ENCODE peak calls at places on chromosomes 1 and 21, in ten cellular contexts. A is ovary, R is cardiac fibroblast, C is psoas muscle, U is cardiac muscle cell, S is RWPE2, L is MM.1S, Z is NB4, F is stomach, P is GM12865. J is an unnamed sample.

GRCh38 chr21:42781150-42781980 is 98.0 kb downstream of the WDR4 start:
- DNase-seq in A (peak), R (no peak), C (no peak), U (peak), S (no peak), L (no peak), Z (no peak), F (peak), P (no peak), J (no peak)

GRCh38 chr21:28374881-28375280 is 617.8 kb downstream of the LTN1 start:
- DNase-seq in A (no peak), R (no peak), C (no peak), U (no peak), S (no peak), L (no peak), Z (no peak), F (no peak), P (no peak), J (no peak)

GRCh38 chr1:113369715-113370114 is 20.6 kb upstream of the MAGI3 start:
- DNase-seq in A (no peak), R (no peak), C (no peak), U (no peak), S (no peak), L (no peak), Z (no peak), F (no peak), P (peak), J (no peak)

GRCh38 chr1:181430015-181430657 is 53.2 kb upstream of the CACNA1E start:
- DNase-seq in A (no peak), R (no peak), C (no peak), U (peak), S (no peak), L (no peak), Z (no peak), F (no peak), P (peak), J (no peak)

GRCh38 chr1:235835226-235835625 is 31.5 kb downstream of the LYST start:
- DNase-seq in A (peak), R (peak), C (peak), U (peak), S (no peak), L (no peak), Z (no peak), F (peak), P (no peak), J (peak)

GRCh38 chr1:183043872-183044859 is 20.9 kb downstream of the LAMC1 start:
- DNase-seq in A (no peak), R (peak), C (no peak), U (no peak), S (no peak), L (no peak), Z (no peak), F (no peak), P (no peak), J (peak)

GRCh38 chr1:39954870-39955546 is at the start of gene MFSD2A:
- DNase-seq in A (peak), R (peak), C (peak), U (peak), S (peak), L (peak), Z (peak), F (peak), P (peak), J (peak)

GRCh38 chr1:151165281-151165737 is 393 bp downstream of the LYSMD1 start:
- DNase-seq in A (peak), R (peak), C (peak), U (peak), S (no peak), L (no peak), Z (peak), F (no peak), P (peak), J (peak)

GRCh38 chr1:158163000-158163947 is 17.4 kb upstream of the CD1D start:
- DNase-seq in A (no peak), R (no peak), C (no peak), U (no peak), S (no peak), L (peak), Z (no peak), F (no peak), P (peak), J (no peak)

GRCh38 chr1:26031196-26031902 is 9.8 kb downstream of the EXTL1 start:
- DNase-seq in A (no peak), R (peak), C (no peak), U (no peak), S (no peak), L (no peak), Z (no peak), F (no peak), P (no peak), J (peak)

GRCh38 chr1:50352428-50352827 is 70.8 kb downstream of the DMRTA2 start:
- DNase-seq in A (no peak), R (peak), C (no peak), U (peak), S (no peak), L (no peak), Z (no peak), F (no peak), P (no peak), J (peak)

GRCh38 chr1:60436148-60436547 is 362.6 kb upstream of the C1orf87 start:
- DNase-seq in A (no peak), R (no peak), C (no peak), U (no peak), S (no peak), L (no peak), Z (no peak), F (no peak), P (no peak), J (no peak)

GRCh38 chr1:80363689-80364475 is 1357.4 kb upstream of the ADGRL4 start:
- DNase-seq in A (no peak), R (peak), C (no peak), U (no peak), S (no peak), L (no peak), Z (no peak), F (no peak), P (no peak), J (peak)

GRCh38 chr1:204867666-204868339 is 2.9 kb upstream of the NFASC start:
- DNase-seq in A (no peak), R (no peak), C (no peak), U (no peak), S (no peak), L (no peak), Z (no peak), F (no peak), P (no peak), J (no peak)

GRCh38 chr1:57966751-57967406 is 543.0 kb upstream of the DAB1 start:
- DNase-seq in A (no peak), R (no peak), C (no peak), U (no peak), S (no peak), L (peak), Z (peak), F (no peak), P (no peak), J (peak)

GRCh38 chr1:49424782-49425181 is 599.0 kb downstream of the AGBL4 start:
- DNase-seq in A (no peak), R (no peak), C (no peak), U (no peak), S (no peak), L (peak), Z (no peak), F (no peak), P (no peak), J (no peak)

GRCh38 chr1:195981448-195982139 is 626.6 kb downstream of the KCNT2 start:
- DNase-seq in A (no peak), R (no peak), C (no peak), U (peak), S (no peak), L (no peak), Z (no peak), F (no peak), P (no peak), J (peak)

GRCh38 chr1:43454270-43455011 is 710 bp upstream of the HYI start:
- DNase-seq in A (peak), R (peak), C (peak), U (peak), S (no peak), L (peak), Z (peak), F (peak), P (peak), J (peak)

GRCh38 chr1:227893696-227894305 is 53.9 kb downstream of the WNT9A start:
- DNase-seq in A (peak), R (no peak), C (no peak), U (no peak), S (no peak), L (no peak), Z (no peak), F (no peak), P (no peak), J (no peak)

GRCh38 chr1:15727424-15727823 is 8.6 kb upstream of the SLC25A34 start:
- DNase-seq in A (no peak), R (no peak), C (peak), U (no peak), S (peak), L (no peak), Z (no peak), F (no peak), P (no peak), J (no peak)

GRCh38 chr1:90710579-90711536 is 6.2 kb downstream of the BARHL2 start:
- DNase-seq in A (no peak), R (no peak), C (no peak), U (no peak), S (no peak), L (no peak), Z (no peak), F (no peak), P (no peak), J (no peak)

GRCh38 chr1:201495447-201496295 is 11.3 kb downstream of the CSRP1 start:
- DNase-seq in A (peak), R (peak), C (peak), U (peak), S (no peak), L (no peak), Z (no peak), F (peak), P (no peak), J (peak)

GRCh38 chr1:2103266-2103900 is 53.2 kb downstream of the PRKCZ start:
- DNase-seq in A (no peak), R (no peak), C (peak), U (no peak), S (peak), L (no peak), Z (peak), F (no peak), P (no peak), J (no peak)

GRCh38 chr1:201396859-201397464 is 2.2 kb downstream of the LAD1 start:
- DNase-seq in A (no peak), R (no peak), C (no peak), U (no peak), S (peak), L (no peak), Z (no peak), F (peak), P (no peak), J (no peak)

GRCh38 chr1:222654849-222655248 is 37.0 kb downstream of the MIA3 start:
- DNase-seq in A (no peak), R (peak), C (no peak), U (peak), S (no peak), L (peak), Z (peak), F (peak), P (peak), J (peak)

GRCh38 chr1:2480986-2481364 is 4.9 kb downstream of the PLCH2 start:
- DNase-seq in A (no peak), R (no peak), C (no peak), U (no peak), S (no peak), L (no peak), Z (no peak), F (peak), P (no peak), J (no peak)

GRCh38 chr1:25740071-25740470 is 59.9 kb upstream of the SELENON start:
- DNase-seq in A (no peak), R (no peak), C (no peak), U (no peak), S (no peak), L (no peak), Z (no peak), F (no peak), P (no peak), J (no peak)

GRCh38 chr1:79781261-79781660 is 774.7 kb upstream of the ADGRL4 start:
- DNase-seq in A (no peak), R (peak), C (no peak), U (no peak), S (no peak), L (no peak), Z (no peak), F (no peak), P (no peak), J (peak)

GRCh38 chr21:43370091-43370658 is 56.8 kb downstream of the SIK1 start:
- DNase-seq in A (no peak), R (peak), C (no peak), U (peak), S (no peak), L (no peak), Z (no peak), F (no peak), P (no peak), J (peak)

GRCh38 chr21:44443891-44444285 is 11.4 kb upstream of the LRRC3 start:
- DNase-seq in A (no peak), R (no peak), C (no peak), U (no peak), S (peak), L (no peak), Z (peak), F (no peak), P (no peak), J (no peak)

GRCh38 chr1:42266253-42267135 is 68.5 kb downstream of the FOXJ3 start:
- DNase-seq in A (no peak), R (no peak), C (no peak), U (no peak), S (no peak), L (no peak), Z (no peak), F (no peak), P (no peak), J (no peak)
- TF ChIP-seq CTCF in A (no peak), R (no peak), C (no peak), U (no peak), S (peak), L (no peak), Z (no peak), F (no peak), P (peak), J (no peak)

GRCh38 chr21:45457161-45457831 is 52.3 kb downstream of the COL18A1 start:
- DNase-seq in A (no peak), R (no peak), C (peak), U (no peak), S (no peak), L (no peak), Z (no peak), F (no peak), P (no peak), J (no peak)

GRCh38 chr21:45455321-45456013 is 50.5 kb downstream of the COL18A1 start:
- DNase-seq in A (no peak), R (peak), C (peak), U (peak), S (no peak), L (no peak), Z (peak), F (no peak), P (no peak), J (peak)

GRCh38 chr21:45456836-45457160 is 51.8 kb downstream of the COL18A1 start:
- DNase-seq in A (no peak), R (no peak), C (peak), U (no peak), S (no peak), L (no peak), Z (no peak), F (no peak), P (no peak), J (no peak)

GRCh38 chr21:45454924-45455315 is 50.0 kb downstream of the COL18A1 start:
- DNase-seq in A (no peak), R (no peak), C (peak), U (peak), S (no peak), L (no peak), Z (no peak), F (no peak), P (no peak), J (no peak)

DNA sequence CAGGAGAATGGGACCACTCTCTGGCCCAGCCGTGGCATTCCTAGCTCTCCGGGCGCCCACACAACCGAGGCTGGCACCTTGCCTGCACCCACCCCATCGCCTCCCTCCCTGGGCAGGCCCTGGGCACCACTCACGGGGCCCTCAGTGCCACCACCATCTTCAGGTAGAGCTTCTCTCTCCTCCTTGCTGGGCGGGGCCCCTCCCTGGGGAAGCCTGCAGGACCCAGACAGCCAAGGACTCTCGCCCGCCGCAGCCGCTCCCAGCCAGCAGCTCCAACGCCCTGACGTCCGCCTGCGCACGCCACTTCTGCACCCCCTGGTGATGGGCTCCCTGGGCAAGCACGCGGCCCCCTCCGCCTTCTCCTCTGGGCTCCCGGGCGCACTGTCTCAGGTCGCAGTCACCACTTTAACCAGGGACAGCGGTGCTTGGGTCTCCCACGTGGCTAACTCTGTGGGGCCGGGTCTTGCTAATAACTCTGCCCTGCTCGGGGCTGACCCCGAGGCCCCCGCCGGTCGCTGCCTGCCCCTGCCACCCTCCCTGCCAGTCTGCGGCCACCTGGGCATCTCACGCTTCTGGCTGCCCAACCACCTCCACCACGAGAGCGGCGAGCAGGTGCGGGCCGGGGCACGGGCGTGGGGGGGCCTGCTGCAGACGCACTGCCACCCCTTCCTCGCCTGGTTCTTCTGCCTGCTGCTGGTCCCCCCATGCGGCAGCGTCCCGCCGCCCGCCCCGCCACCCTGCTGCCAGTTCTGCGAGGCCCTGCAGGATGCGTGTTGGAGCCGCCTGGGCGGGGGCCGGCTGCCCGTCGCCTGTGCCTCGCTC is 51.3 kb downstream of the COL18A1 start:
- DNase-seq in A (no peak), R (no peak), C (peak), U (no peak), S (no peak), L (no peak), Z (no peak), F (no peak), P (no peak), J (no peak)
- H3K4me3 ChIP-seq in A (peak), R (no peak), C (peak), U (no peak), S (no peak), L (no peak), Z (no peak), F (peak), P (no peak), J (no peak)

GRCh38 chr1:174883361-174883760 is 116.4 kb upstream of the CACYBP start:
- DNase-seq in A (no peak), R (peak), C (no peak), U (peak), S (no peak), L (peak), Z (peak), F (no peak), P (peak), J (peak)
- TF ChIP-seq CTCF in A (no peak), R (no peak), C (no peak), U (no peak), S (no peak), L (peak), Z (no peak), F (no peak), P (no peak), J (peak)

GRCh38 chr1:72757843-72758242 is 475.5 kb upstream of the NEGR1 start:
- DNase-seq in A (no peak), R (no peak), C (no peak), U (no peak), S (no peak), L (no peak), Z (no peak), F (no peak), P (no peak), J (no peak)
- H3K4me3 ChIP-seq in A (no peak), R (no peak), C (no peak), U (no peak), S (no peak), L (no peak), Z (no peak), F (no peak), P (no peak), J (no peak)

J was measured in fibroblast of mammary gland.